ENCODE peak calls at places on chromosomes 11 and 22, in six cellular contexts. S is HL-60, D is cardiac muscle cell, Y is mucosa of gallbladder, G is EL, M is DMS 273 treated with DMSO at 0.1 percent for 48 hours. J is an unnamed sample.

GRCh38 chr11:35142481-35143207 is 3.7 kb downstream of the CD44 start:
- DNase-seq in M (no peak), Y (no peak), G (peak; percentile 90), D (peak; percentile 41), S (no peak), J (peak; percentile 47)

GRCh38 chr11:44811841-44812448 is 85.2 kb downstream of the TSPAN18 start:
- DNase-seq in M (peak; percentile 87), S (no peak), Y (no peak), D (no peak), G (no peak), J (no peak)

GRCh38 chr11:10708131-10708530 is 14.6 kb upstream of the IRAG1 start:
- DNase-seq in Y (no peak), D (no peak), M (no peak), S (no peak), G (no peak), J (no peak)

GRCh38 chr11:126061707-126062678 is 673 bp downstream of the CDON start:
- DNase-seq in M (peak; percentile 26), G (peak; percentile 6), Y (peak; percentile 13), D (peak; percentile 31), S (no peak), J (no peak)

GRCh38 chr11:93577291-93577690 is 34.1 kb upstream of the SMCO4 start:
- DNase-seq in Y (no peak), S (no peak), M (no peak), D (peak; percentile 29), G (peak; percentile 82), J (no peak)

GRCh38 chr22:21657361-21658118 is 8.3 kb upstream of the PPIL2 start:
- DNase-seq in S (peak; percentile 81), G (peak; percentile 68), D (peak; percentile 15), M (no peak), Y (peak; percentile 65), J (peak; percentile 76)

GRCh38 chr22:50302041-50302541 is 5.4 kb downstream of the PLXNB2 start:
- DNase-seq in S (no peak), M (no peak), G (peak; percentile 44), Y (no peak), D (peak; percentile 29), J (no peak)

GRCh38 chr22:30606455-30607299 is at the start of gene TCN2:
- DNase-seq in Y (peak; percentile 87), S (peak; percentile 71), D (peak; percentile 84), M (no peak), G (peak; percentile 83), J (peak; percentile 57)

GRCh38 chr11:60739114-60739513 is 14.6 kb downstream of the MS4A18 start:
- DNase-seq in S (no peak), G (no peak), Y (no peak), M (no peak), D (no peak), J (no peak)

GRCh38 chr11:63917685-63918523 is 940 bp upstream of the RCOR2 start:
- DNase-seq in D (peak; percentile 63), S (peak; percentile 45), M (peak; percentile 96), Y (peak; percentile 31), G (peak; percentile 56), J (no peak)

GRCh38 chr11:14266622-14267021 is 92.4 kb downstream of the RRAS2 start:
- DNase-seq in D (no peak), Y (no peak), G (no peak), M (no peak), S (no peak), J (no peak)

GRCh38 chr11:36156486-36157150 is 132.6 kb downstream of the COMMD9 start:
- DNase-seq in D (peak; percentile 49), Y (no peak), G (peak; percentile 21), S (no peak), M (no peak), J (no peak)

GRCh38 chr11:22713336-22713735 is 46.9 kb downstream of the GAS2 start:
- DNase-seq in G (no peak), M (no peak), Y (no peak), S (no peak), D (no peak), J (no peak)

GRCh38 chr11:113242767-113243397 is 71.5 kb upstream of the TTC12 start:
- DNase-seq in S (no peak), D (peak; percentile 81), Y (peak; percentile 12), M (no peak), G (peak; percentile 47), J (peak; percentile 26)

GRCh38 chr22:38243007-38243775 is 29.6 kb downstream of the TMEM184B start:
- DNase-seq in Y (peak; percentile 82), D (peak; percentile 60), M (peak; percentile 85), G (no peak), S (no peak), J (no peak)

GRCh38 chr22:27866136-27867091 is 52.6 kb downstream of the PITPNB start:
- DNase-seq in D (peak; percentile 90), G (peak; percentile 92), S (peak; percentile 10), Y (peak; percentile 58), M (no peak), J (no peak)

GRCh38 chr11:1125803-1126202 is 31.9 kb upstream of the MUC5AC start:
- DNase-seq in G (no peak), S (no peak), Y (no peak), D (no peak), M (no peak), J (no peak)

GRCh38 chr22:46081831-46082210 is 68.5 kb upstream of the PPARA start:
- DNase-seq in Y (no peak), D (no peak), M (no peak), G (no peak), S (no peak), J (no peak)

GRCh38 chr11:6234314-6235031 is at the start of gene FHIP1B:
- DNase-seq in G (peak; percentile 100), M (peak; percentile 94), S (peak; percentile 98), Y (peak; percentile 100), D (peak; percentile 100), J (peak; percentile 100)

GRCh38 chr11:109236188-109236587 is 185.8 kb upstream of the C11orf87 start:
- DNase-seq in Y (no peak), G (no peak), D (peak; percentile 21), M (no peak), S (no peak), J (no peak)

GRCh38 chr11:69499216-69499945 is 17.9 kb downstream of the LINC01488 start:
- DNase-seq in Y (no peak), M (no peak), G (peak; percentile 17), S (no peak), D (peak; percentile 5), J (no peak)

GRCh38 chr22:32333141-32333768 is 24.4 kb upstream of the RFPL3 start:
- DNase-seq in S (no peak), D (no peak), Y (no peak), G (no peak), M (no peak), J (no peak)